ENCODE peak calls at places on chromosome 2, in nine cellular contexts. H is heart left ventricle, C is H1, F is hepatocyte, R is IMR-90, W is right atrium auricular region, A is body of pancreas, K is transverse colon, V is NT2/D1. Z is an unnamed sample.

GRCh38 chr2:15939556-15939853 is 845 bp upstream of the MYCN start:
- DNase-seq in F (no peak), W (no peak), R (no peak), H (peak; percentile 76), A (no peak), C (no peak), K (peak; percentile 66), V (no peak), Z (no peak)

GRCh38 chr2:42768706-42769256 is 4.8 kb upstream of the OXER1 start:
- DNase-seq in R (no peak), A (no peak), C (no peak), F (no peak), H (no peak), V (no peak), W (no peak), K (no peak), Z (no peak)

GRCh38 chr2:182324665-182325064 is 102.2 kb downstream of the PDE1A start:
- DNase-seq in V (no peak), R (peak; percentile 70), A (no peak), W (no peak), K (no peak), C (no peak), H (no peak), F (no peak), Z (no peak)

GRCh38 chr2:240512666-240513535 is 44.9 kb downstream of the ANKMY1 start:
- DNase-seq in K (no peak), V (no peak), F (no peak), H (no peak), R (no peak), A (peak; percentile 8), W (no peak), C (no peak), Z (no peak)

GRCh38 chr2:240933048-240933965 is 27.2 kb downstream of the CROCC2 start:
- DNase-seq in K (peak; percentile 7), W (peak; percentile 54), C (no peak), R (no peak), A (no peak), H (peak; percentile 16), V (no peak), F (no peak), Z (no peak)

GRCh38 chr2:86446060-86446459 is 4.9 kb downstream of the KDM3A start:
- DNase-seq in R (no peak), A (no peak), V (no peak), K (no peak), H (no peak), W (no peak), F (no peak), C (no peak), Z (no peak)

GRCh38 chr2:58709687-58710354 is 468.7 kb upstream of the FANCL start:
- DNase-seq in F (no peak), V (no peak), C (no peak), K (no peak), A (no peak), R (no peak), W (no peak), H (no peak), Z (no peak)

GRCh38 chr2:128563348-128563687 is 244.7 kb upstream of the HS6ST1 start:
- DNase-seq in H (peak; percentile 72), K (peak; percentile 34), F (no peak), C (no peak), A (peak; percentile 25), V (no peak), W (peak; percentile 84), R (peak; percentile 98), Z (no peak)

GRCh38 chr2:11945139-11946126 is 199.0 kb downstream of the LPIN1 start:
- DNase-seq in F (no peak), W (no peak), R (no peak), K (no peak), V (no peak), A (no peak), H (no peak), C (no peak), Z (no peak)

GRCh38 chr2:113028112-113028511 is 22.9 kb downstream of the IL36A start:
- DNase-seq in A (no peak), R (no peak), C (no peak), F (no peak), K (no peak), W (no peak), H (no peak), V (no peak), Z (no peak)

GRCh38 chr2:26245231-26245732 is 543 bp downstream of the HADHB start:
- DNase-seq in A (no peak), F (peak; percentile 71), C (no peak), W (no peak), V (no peak), K (peak; percentile 66), R (peak; percentile 28), H (no peak), Z (no peak)

GRCh38 chr2:201785135-201785534 is 4.4 kb upstream of the ALS2 start:
- DNase-seq in F (no peak), V (no peak), C (no peak), R (no peak), K (no peak), H (no peak), A (no peak), W (no peak), Z (no peak)

GRCh38 chr2:37489536-37489935 is 145.1 kb downstream of the QPCT start:
- DNase-seq in K (no peak), C (no peak), F (no peak), A (no peak), R (peak; percentile 38), V (no peak), H (no peak), W (no peak), Z (no peak)
- H3K4me3 ChIP-seq in K (no peak overlapping the region), C (no peak overlapping the region), F (no peak overlapping the region), A (no peak overlapping the region), R (no peak overlapping the region), V (no peak overlapping the region), H (peak overlapping the region; percentile 25), W (no peak overlapping the region), Z (no peak overlapping the region)

GRCh38 chr2:206257861-206258260 is 16.6 kb upstream of the ZDBF2 start:
- DNase-seq in F (no peak), R (no peak), H (no peak), C (no peak), W (no peak), A (no peak), K (no peak), V (no peak), Z (no peak)

GRCh38 chr2:206259615-206260426 is 14.6 kb upstream of the ZDBF2 start:
- DNase-seq in W (no peak), A (no peak), V (no peak), H (no peak), C (no peak), R (no peak), K (no peak), F (no peak), Z (no peak)

GRCh38 chr2:206257345-206257744 is 17.1 kb upstream of the ZDBF2 start:
- DNase-seq in H (no peak), C (no peak), F (no peak), R (no peak), A (no peak), K (no peak), W (no peak), V (no peak), Z (no peak)

GRCh38 chr2:206263959-206264603 is 10.4 kb upstream of the ZDBF2 start:
- DNase-seq in V (no peak), K (no peak), R (no peak), F (no peak), C (no peak), A (no peak), W (no peak), H (no peak), Z (no peak)

DNA sequence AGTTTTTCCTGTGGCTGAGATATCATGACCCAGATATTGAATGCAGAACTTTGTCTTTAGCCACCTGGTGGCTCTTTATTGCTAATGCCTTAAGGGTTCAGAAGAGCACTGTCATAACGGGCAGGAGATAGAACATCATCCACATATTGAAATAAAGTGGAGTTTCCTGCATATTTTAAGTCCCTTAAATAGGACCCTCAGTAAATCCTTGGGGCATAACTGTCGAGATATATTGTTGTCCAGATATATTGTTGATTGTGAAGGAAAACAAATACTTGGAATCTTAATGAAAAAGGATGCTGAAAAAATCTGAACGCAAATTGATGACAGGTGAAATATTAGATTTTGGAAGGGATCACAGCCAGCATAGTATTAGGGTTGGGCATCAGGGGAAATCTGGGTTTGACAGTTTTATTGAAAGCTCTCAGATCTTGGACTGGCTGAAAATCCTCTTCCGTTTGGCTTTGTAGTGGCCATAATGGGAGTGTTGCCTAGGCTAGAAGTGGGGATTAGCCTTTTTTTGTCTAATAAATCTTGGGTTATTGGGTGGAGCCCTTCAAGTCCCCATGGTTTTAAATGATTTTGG is 13.9 kb upstream of the ZDBF2 start:
- DNase-seq in H (no peak), W (no peak), F (peak; percentile 27), C (no peak), V (no peak), K (no peak), A (no peak), R (peak; percentile 10), Z (no peak)
- H3K27me3 ChIP-seq in H (peaks cover 100% of the 10 kb centered on the region), W (peaks cover 19% of the 10 kb centered on the region), F (peaks cover 90% of the 10 kb centered on the region), C (peaks cover 96% of the 10 kb centered on the region), V (no peaks in the 10 kb centered on the region), K (peaks cover 100% of the 10 kb centered on the region), A (no peaks in the 10 kb centered on the region), R (peaks cover 61% of the 10 kb centered on the region), Z (peaks cover 85% of the 10 kb centered on the region)

GRCh38 chr2:72574886-72575285 is 250.9 kb downstream of the EXOC6B start:
- DNase-seq in K (no peak), R (no peak), F (no peak), C (no peak), H (no peak), A (no peak), V (no peak), W (no peak), Z (no peak)

GRCh38 chr2:72572501-72572900 is 253.3 kb downstream of the EXOC6B start:
- DNase-seq in F (no peak), K (no peak), V (no peak), W (no peak), R (peak; percentile 61), C (no peak), H (no peak), A (no peak), Z (no peak)

GRCh38 chr2:72573232-72573631 is 252.6 kb downstream of the EXOC6B start:
- DNase-seq in V (no peak), H (no peak), K (no peak), F (no peak), R (no peak), W (no peak), C (no peak), A (no peak), Z (no peak)

GRCh38 chr2:72570401-72570800 is 255.4 kb downstream of the EXOC6B start:
- DNase-seq in C (no peak), R (no peak), A (no peak), F (no peak), K (no peak), H (no peak), W (no peak), V (no peak), Z (no peak)
- H3K4me1 ChIP-seq in C (no peaks in the 10 kb centered on the region), R (peaks cover 2% of the 10 kb centered on the region), A (no peaks in the 10 kb centered on the region), F (no peaks in the 10 kb centered on the region), K (no peaks in the 10 kb centered on the region), H (no peaks in the 10 kb centered on the region), W (no peaks in the 10 kb centered on the region), V (no peaks in the 10 kb centered on the region), Z (no peaks in the 10 kb centered on the region)

DNA sequence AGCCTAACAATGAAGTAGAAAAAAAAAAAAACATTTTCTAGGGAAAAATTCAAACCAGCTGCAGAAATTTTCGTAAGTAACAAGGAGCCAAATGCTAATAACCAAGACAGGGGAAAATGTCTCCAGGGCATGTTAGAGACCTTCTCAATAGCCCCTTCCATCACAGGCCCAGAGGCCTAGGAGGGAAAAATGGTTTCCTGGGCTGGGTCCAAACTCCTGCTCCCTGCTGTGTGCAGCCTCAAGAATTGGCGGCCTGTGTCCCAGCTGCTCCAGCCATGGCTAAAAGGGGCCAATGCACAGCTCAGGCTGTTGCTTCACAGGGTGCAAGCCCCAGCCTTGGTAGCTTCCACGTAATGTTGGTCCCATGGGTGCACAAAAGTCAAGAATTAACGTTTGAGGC is 266.2 kb downstream of the ZEB2 start:
- DNase-seq in H (no peak), V (no peak), R (no peak), A (no peak), C (no peak), F (no peak), K (no peak), W (no peak), Z (no peak)
- H3K4me3 ChIP-seq in H (no peak overlapping the region), V (no peak overlapping the region), R (no peak overlapping the region), A (no peak overlapping the region), C (no peak overlapping the region), F (no peak overlapping the region), K (no peak overlapping the region), W (no peak overlapping the region), Z (no peak overlapping the region)